ENCODE peak calls at places on chromosome 2, in five cellular contexts. One of them, this sample, is unnamed.

GRCh38 chr2:8849322-8849721 is 11.9 kb upstream of the KIDINS220 start:
- DNase-seq in T-helper 2 cell: no peak
- DNase-seq in activated CD4-positive, alpha-beta T cell treated with anti-CD3 and anti-CD28 coated beads for 24 hours: no peak
- DNase-seq in CD4-positive, alpha-beta memory T cell: no peak
- DNase-seq in neural progenitor cell: no peak
- DNase-seq in this sample: no peak

GRCh38 chr2:223989206-223989859 is 32.1 kb downstream of the MRPL44 start:
- DNase-seq in T-helper 2 cell: no peak
- DNase-seq in activated CD4-positive, alpha-beta T cell treated with anti-CD3 and anti-CD28 coated beads for 24 hours: no peak
- DNase-seq in CD4-positive, alpha-beta memory T cell: no peak
- DNase-seq in neural progenitor cell: peak; percentile 58
- DNase-seq in this sample: no peak

GRCh38 chr2:23092831-23093230 is 292.1 kb upstream of the KLHL29 start:
- DNase-seq in T-helper 2 cell: no peak
- DNase-seq in activated CD4-positive, alpha-beta T cell treated with anti-CD3 and anti-CD28 coated beads for 24 hours: no peak
- DNase-seq in CD4-positive, alpha-beta memory T cell: no peak
- DNase-seq in neural progenitor cell: peak; percentile 76
- DNase-seq in this sample: no peak

GRCh38 chr2:2826621-2827020 is 495.5 kb upstream of the MYT1L start:
- DNase-seq in T-helper 2 cell: no peak
- DNase-seq in activated CD4-positive, alpha-beta T cell treated with anti-CD3 and anti-CD28 coated beads for 24 hours: no peak
- DNase-seq in CD4-positive, alpha-beta memory T cell: no peak
- DNase-seq in neural progenitor cell: no peak
- DNase-seq in this sample: no peak

GRCh38 chr2:2159336-2159735 is 171.7 kb downstream of the MYT1L start:
- DNase-seq in T-helper 2 cell: no peak
- DNase-seq in activated CD4-positive, alpha-beta T cell treated with anti-CD3 and anti-CD28 coated beads for 24 hours: no peak
- DNase-seq in CD4-positive, alpha-beta memory T cell: no peak
- DNase-seq in neural progenitor cell: no peak
- DNase-seq in this sample: no peak

GRCh38 chr2:215756351-215756731 is 257.0 kb downstream of the MREG start:
- DNase-seq in T-helper 2 cell: no peak
- DNase-seq in activated CD4-positive, alpha-beta T cell treated with anti-CD3 and anti-CD28 coated beads for 24 hours: no peak
- DNase-seq in CD4-positive, alpha-beta memory T cell: no peak
- DNase-seq in neural progenitor cell: no peak
- DNase-seq in this sample: no peak

GRCh38 chr2:878245-878930 is 72.3 kb upstream of the SNTG2 start:
- DNase-seq in T-helper 2 cell: no peak
- DNase-seq in activated CD4-positive, alpha-beta T cell treated with anti-CD3 and anti-CD28 coated beads for 24 hours: no peak
- DNase-seq in CD4-positive, alpha-beta memory T cell: no peak
- DNase-seq in neural progenitor cell: no peak
- DNase-seq in this sample: no peak

GRCh38 chr2:58405341-58405740 is 164.2 kb upstream of the FANCL start:
- DNase-seq in T-helper 2 cell: no peak
- DNase-seq in activated CD4-positive, alpha-beta T cell treated with anti-CD3 and anti-CD28 coated beads for 24 hours: no peak
- DNase-seq in CD4-positive, alpha-beta memory T cell: no peak
- DNase-seq in neural progenitor cell: no peak
- DNase-seq in this sample: no peak

GRCh38 chr2:218261424-218262273 is 834 bp downstream of the GPBAR1 start:
- DNase-seq in T-helper 2 cell: no peak
- DNase-seq in activated CD4-positive, alpha-beta T cell treated with anti-CD3 and anti-CD28 coated beads for 24 hours: no peak
- DNase-seq in CD4-positive, alpha-beta memory T cell: no peak
- DNase-seq in neural progenitor cell: peak; percentile 23
- DNase-seq in this sample: peak; percentile 24

GRCh38 chr2:159933727-159934049 is 128.7 kb downstream of the PLA2R1 start:
- DNase-seq in T-helper 2 cell: no peak
- DNase-seq in activated CD4-positive, alpha-beta T cell treated with anti-CD3 and anti-CD28 coated beads for 24 hours: no peak
- DNase-seq in CD4-positive, alpha-beta memory T cell: no peak
- DNase-seq in neural progenitor cell: no peak
- DNase-seq in this sample: peak; percentile 8

GRCh38 chr2:45857848-45858520 is 206.5 kb downstream of the PRKCE start:
- DNase-seq in T-helper 2 cell: no peak
- DNase-seq in activated CD4-positive, alpha-beta T cell treated with anti-CD3 and anti-CD28 coated beads for 24 hours: no peak
- DNase-seq in CD4-positive, alpha-beta memory T cell: no peak
- DNase-seq in neural progenitor cell: no peak
- DNase-seq in this sample: peak; percentile 38

GRCh38 chr2:150274108-150274507 is 213.4 kb downstream of the RND3 start:
- DNase-seq in T-helper 2 cell: no peak
- DNase-seq in activated CD4-positive, alpha-beta T cell treated with anti-CD3 and anti-CD28 coated beads for 24 hours: no peak
- DNase-seq in CD4-positive, alpha-beta memory T cell: no peak
- DNase-seq in neural progenitor cell: no peak
- DNase-seq in this sample: no peak